ENCODE peak calls at places on chromosomes 6 and 20, in nine cellular contexts. W is C1 segment of cervical spinal cord; X is activated T-helper 1 cell treated with anti-CD3 and anti-CD28 coated beads, Interleukin-2, amount 50 U/mL, for 16 hours; D is 8988T; Y is renal cortical epithelial cell; K is GM03348; T is left cardiac atrium; J is ELR; R is Peyer's patch. I is an unnamed sample.

GRCh38 chr6:134938896-134939295 is 11.0 kb downstream of the ALDH8A1 start:
- DNase-seq in R (no peak), W (no peak), K (no peak), X (peak), Y (no peak), D (no peak), J (peak), T (no peak), I (no peak)

GRCh38 chr20:35845561-35845960 is 73.7 kb downstream of the PHF20 start:
- DNase-seq in W (no peak), J (peak), Y (no peak), D (no peak), X (no peak), T (no peak), K (no peak), R (no peak), I (no peak)

GRCh38 chr6:113654396-113654795 is 202.7 kb upstream of the MARCKS start:
- DNase-seq in Y (peak), K (peak), T (peak), X (no peak), D (no peak), J (peak), W (peak), R (no peak), I (peak)

GRCh38 chr6:41894366-41895299 is 542 bp downstream of the USP49 start:
- DNase-seq in K (peak), T (no peak), Y (peak), D (no peak), R (no peak), X (no peak), W (no peak), J (peak), I (no peak)

GRCh38 chr20:46857061-46857831 is 37.4 kb upstream of the EYA2 start:
- DNase-seq in D (no peak), Y (no peak), R (no peak), T (no peak), K (no peak), X (no peak), W (no peak), J (no peak), I (no peak)

GRCh38 chr6:121886223-121886830 is 450.9 kb downstream of the GJA1 start:
- DNase-seq in Y (no peak), R (no peak), T (no peak), K (peak), W (no peak), X (no peak), J (peak), D (no peak), I (no peak)

GRCh38 chr20:3866464-3866863 is 19.8 kb downstream of the MAVS start:
- DNase-seq in D (no peak), R (no peak), K (no peak), W (no peak), Y (peak), T (no peak), X (no peak), J (no peak), I (no peak)

GRCh38 chr6:15077964-15078363 is 167.9 kb upstream of the JARID2 start:
- DNase-seq in T (no peak), K (no peak), J (no peak), R (no peak), Y (no peak), D (no peak), X (no peak), W (no peak), I (no peak)

GRCh38 chr6:138572200-138572875 is 73.0 kb upstream of the NHSL1 start:
- DNase-seq in D (no peak), X (no peak), T (peak), J (peak), R (no peak), W (peak), K (peak), Y (peak), I (peak)

GRCh38 chr20:25090492-25091429 is 8.8 kb upstream of the VSX1 start:
- DNase-seq in X (peak), W (no peak), T (no peak), J (no peak), K (no peak), D (no peak), Y (no peak), R (peak), I (no peak)